ENCODE peak calls at places on chromosomes 16 and 17, in four cellular contexts. R is body of pancreas, J is stomach, N is heart right ventricle. B is an unnamed sample.
A peak's percentile ranks its signal among the peaks of the same experiment; 100 is the strongest.

GRCh38 chr17:18025596-18026407 is 13.2 kb downstream of the ATPAF2 start:
- DNase-seq in R (no peak), J (no peak), N (no peak), B (no peak)

GRCh38 chr16:83943516-83944050 is 9.5 kb upstream of the OSGIN1 start:
- DNase-seq in R (no peak), J (no peak), N (no peak), B (no peak)

GRCh38 chr17:32486091-32486700 is 597 bp upstream of the CDK5R1 start:
- DNase-seq in R (peak; percentile 72), J (peak; percentile 76), N (peak; percentile 51), B (peak; percentile 75)

GRCh38 chr16:55042556-55043432 is 112.1 kb downstream of the IRX5 start:
- DNase-seq in R (no peak), J (no peak), N (no peak), B (no peak)

GRCh38 chr17:73782641-73783381 is 138.6 kb upstream of the SDK2 start:
- DNase-seq in R (no peak), J (no peak), N (no peak), B (no peak)

GRCh38 chr17:74099441-74100340 is 103.8 kb upstream of the RPL38 start:
- DNase-seq in R (no peak), J (no peak), N (no peak), B (no peak)

GRCh38 chr17:28725166-28725659 is 820 bp downstream of the TLCD1 start:
- DNase-seq in R (no peak), J (no peak), N (no peak), B (no peak)

GRCh38 chr16:69613283-69614154 is 47.8 kb downstream of the NFAT5 start:
- DNase-seq in R (peak; percentile 21), J (no peak), N (no peak), B (no peak)

GRCh38 chr17:68906638-68907037 is 48.6 kb downstream of the ABCA8 start:
- DNase-seq in R (no peak), J (no peak), N (no peak), B (no peak)

GRCh38 chr17:38559880-38560230 is 45.9 kb downstream of the SRCIN1 start:
- DNase-seq in R (no peak), J (no peak), N (no peak), B (no peak)

GRCh38 chr17:61235821-61236197 is 163.8 kb upstream of the TBX2 start:
- DNase-seq in R (no peak), J (no peak), N (no peak), B (no peak)

GRCh38 chr17:20954794-20955193 is 88.0 kb downstream of the USP22 start:
- DNase-seq in R (no peak), J (no peak), N (no peak), B (no peak)

GRCh38 chr17:20961551-20961950 is 81.3 kb downstream of the USP22 start:
- DNase-seq in R (no peak), J (no peak), N (no peak), B (no peak)

GRCh38 chr17:20960871-20961270 is 81.9 kb downstream of the USP22 start:
- DNase-seq in R (no peak), J (no peak), N (no peak), B (no peak)

GRCh38 chr17:20952183-20952582 is 90.6 kb downstream of the USP22 start:
- DNase-seq in R (no peak), J (no peak), N (no peak), B (no peak)

GRCh38 chr17:20955437-20956323 is 87.1 kb downstream of the USP22 start:
- DNase-seq in R (no peak), J (no peak), N (no peak), B (no peak)
- H3K27ac ChIP-seq in R (no peak overlapping the region), J (peak overlapping the region; percentile 48), N (peak overlapping the region; percentile 46), B (no peak overlapping the region)

DNA sequence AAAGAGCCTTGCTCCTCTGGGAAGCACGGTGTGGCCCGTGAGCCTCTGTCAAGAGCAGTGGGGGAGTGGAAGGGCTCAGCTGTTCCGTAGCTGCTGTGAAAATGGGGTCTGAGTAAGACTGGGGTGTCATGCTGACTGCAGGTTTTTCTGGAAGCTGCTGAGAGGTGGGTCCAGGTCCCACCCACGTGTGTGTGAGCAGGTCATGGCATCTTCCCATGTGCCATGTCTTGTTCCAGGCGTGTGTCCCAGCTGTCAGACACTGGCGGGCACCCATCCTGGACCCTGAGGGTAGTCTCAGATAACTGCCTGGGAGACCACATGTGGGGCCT is 93.0 kb downstream of the NPIPB11 start:
- DNase-seq in R (no peak), J (no peak), N (no peak), B (no peak)
- H3K27ac ChIP-seq in R (peak overlapping the region; percentile 16), J (no peak overlapping the region), N (no peak overlapping the region), B (no peak overlapping the region)

DNA sequence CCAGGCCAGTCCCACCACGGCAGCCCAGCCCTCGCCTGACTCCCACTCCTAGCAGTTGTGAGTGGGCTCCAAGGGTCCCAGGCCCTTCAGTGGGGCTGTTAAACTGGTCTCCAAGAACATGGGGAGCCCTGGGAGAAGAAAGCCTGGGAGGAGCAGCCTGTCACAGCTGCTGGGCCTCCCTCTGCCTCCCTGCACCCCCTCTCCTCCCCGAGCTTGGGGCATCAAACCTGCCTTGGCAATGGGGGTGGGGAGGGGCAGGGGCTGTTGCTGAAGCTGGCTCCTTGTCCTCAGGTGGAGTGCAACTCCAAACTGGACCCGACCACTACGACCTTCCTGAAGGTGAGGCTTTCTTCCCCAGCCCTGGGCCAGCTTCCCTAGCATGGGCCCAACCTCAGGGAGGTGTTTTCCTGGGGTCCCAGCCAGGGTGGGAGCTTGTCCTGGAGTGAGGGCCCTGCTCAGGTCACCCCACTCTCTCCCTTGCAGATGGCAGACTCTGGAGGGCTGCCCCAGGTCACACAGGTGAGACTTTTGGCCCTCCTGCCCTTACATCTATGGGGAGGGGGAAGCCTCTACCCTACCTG is 6.6 kb upstream of the SETD6 start:
- DNase-seq in R (no peak), J (no peak), N (no peak), B (peak; percentile 20)
- H3K27ac ChIP-seq in R (no peak overlapping the region), J (no peak overlapping the region), N (no peak overlapping the region), B (no peak overlapping the region)

GRCh38 chr17:80678621-80679020 is 134.0 kb downstream of the RPTOR start:
- DNase-seq in R (no peak), J (no peak), N (no peak), B (no peak)
- H3K27ac ChIP-seq in R (no peak overlapping the region), J (no peak overlapping the region), N (no peak overlapping the region), B (no peak overlapping the region)

GRCh38 chr16:77590707-77591106 is 131.6 kb upstream of the NUDT7 start:
- DNase-seq in R (no peak), J (no peak), N (no peak), B (no peak)
- H3K27ac ChIP-seq in R (no peak overlapping the region), J (no peak overlapping the region), N (no peak overlapping the region), B (no peak overlapping the region)

GRCh38 chr16:77657016-77657415 is 65.3 kb upstream of the NUDT7 start:
- DNase-seq in R (no peak), J (no peak), N (no peak), B (no peak)

GRCh38 chr16:77663711-77664110 is 58.6 kb upstream of the NUDT7 start:
- DNase-seq in R (no peak), J (no peak), N (no peak), B (no peak)

GRCh38 chr16:77660311-77660710 is 62.0 kb upstream of the NUDT7 start:
- DNase-seq in R (no peak), J (no peak), N (no peak), B (no peak)

GRCh38 chr16:77662241-77662640 is 60.1 kb upstream of the NUDT7 start:
- DNase-seq in R (no peak), J (no peak), N (no peak), B (no peak)
- H3K27ac ChIP-seq in R (no peak overlapping the region), J (no peak overlapping the region), N (no peak overlapping the region), B (no peak overlapping the region)